ENCODE peak calls at places on chromosomes 12 and 14, in eight cellular contexts. Y is T-helper 1 cell; F is activated naive CD4-positive, alpha-beta T cell; Q is EH; W is MCF 10A; K is T-helper 2 cell; B is HL-60; H is activated CD4-positive, alpha-beta T cell treated with anti-CD3 and anti-CD28 coated beads, Interleukin-2, amount 50 U/mL, for 1 hour. T is an unnamed sample.

GRCh38 chr12:62684586-62685295 is 218.1 kb downstream of the MON2 start:
- DNase-seq in Y (no peak), F (no peak), Q (peak), W (no peak), K (no peak), B (no peak), H (no peak), T (no peak)

GRCh38 chr12:85089792-85090191 is 53.6 kb downstream of the LRRIQ1 start:
- DNase-seq in Y (no peak), F (no peak), Q (no peak), W (no peak), K (no peak), B (no peak), H (no peak), T (no peak)

GRCh38 chr12:62769076-62769619 is 165.8 kb downstream of the PPM1H start:
- DNase-seq in Y (no peak), F (no peak), Q (no peak), W (no peak), K (no peak), B (no peak), H (no peak), T (no peak)

GRCh38 chr12:116295327-116296263 is 18.1 kb upstream of the MED13L start:
- DNase-seq in Y (no peak), F (no peak), Q (peak), W (no peak), K (no peak), B (no peak), H (no peak), T (no peak)

GRCh38 chr12:66188584-66189475 is at the start of gene IRAK3:
- DNase-seq in Y (no peak), F (peak), Q (peak), W (no peak), K (peak), B (peak), H (peak), T (no peak)

GRCh38 chr12:58242803-58243628 is 301.6 kb downstream of the ATP23 start:
- DNase-seq in Y (no peak), F (no peak), Q (peak), W (no peak), K (no peak), B (no peak), H (no peak), T (no peak)

GRCh38 chr14:100839573-100840175 is 13.8 kb downstream of the MEG3 start:
- DNase-seq in Y (no peak), F (no peak), Q (no peak), W (no peak), K (no peak), B (no peak), H (no peak), T (no peak)

GRCh38 chr12:3303410-3304136 is 187.4 kb upstream of the PRMT8 start:
- DNase-seq in Y (no peak), F (no peak), Q (no peak), W (no peak), K (peak), B (no peak), H (no peak), T (no peak)

GRCh38 chr12:47383942-47384341 is 304.2 kb upstream of the AMIGO2 start:
- DNase-seq in Y (no peak), F (no peak), Q (peak), W (no peak), K (no peak), B (no peak), H (no peak), T (no peak)

GRCh38 chr12:50764861-50765324 is 992 bp downstream of the ATF1 start:
- DNase-seq in Y (peak), F (peak), Q (peak), W (peak), K (peak), B (peak), H (peak), T (no peak)

GRCh38 chr12:47748899-47749298 is 9.8 kb downstream of the RAPGEF3 start:
- DNase-seq in Y (no peak), F (no peak), Q (no peak), W (no peak), K (no peak), B (no peak), H (no peak), T (no peak)

GRCh38 chr12:48104531-48104930 is 1.3 kb downstream of the SENP1 start:
- DNase-seq in Y (no peak), F (no peak), Q (no peak), W (no peak), K (no peak), B (no peak), H (no peak), T (no peak)

GRCh38 chr12:87266305-87266704 is 762.9 kb downstream of the C12orf50 start:
- DNase-seq in Y (no peak), F (no peak), Q (no peak), W (no peak), K (no peak), B (no peak), H (no peak), T (no peak)

GRCh38 chr14:89406941-89407340 is 10.1 kb downstream of the FOXN3 start:
- DNase-seq in Y (no peak), F (no peak), Q (peak), W (no peak), K (no peak), B (no peak), H (no peak), T (no peak)

GRCh38 chr12:6923851-6924250 is 3.9 kb upstream of the ATN1 start:
- DNase-seq in Y (no peak), F (no peak), Q (no peak), W (no peak), K (no peak), B (no peak), H (no peak), T (no peak)

GRCh38 chr12:57261385-57261784 is 10.4 kb upstream of the STAC3 start:
- DNase-seq in Y (no peak), F (no peak), Q (no peak), W (no peak), K (no peak), B (no peak), H (no peak), T (no peak)

GRCh38 chr12:5066251-5066650 is 22.6 kb downstream of the KCNA5 start:
- DNase-seq in Y (no peak), F (no peak), Q (peak), W (no peak), K (no peak), B (no peak), H (no peak), T (no peak)

GRCh38 chr12:72236071-72236705 is 36.0 kb upstream of the TRHDE start:
- DNase-seq in Y (no peak), F (no peak), Q (peak), W (no peak), K (no peak), B (no peak), H (no peak), T (no peak)

GRCh38 chr12:4177257-4177656 is 96.3 kb upstream of the CCND2 start:
- DNase-seq in Y (no peak), F (no peak), Q (no peak), W (no peak), K (no peak), B (peak), H (no peak), T (no peak)

GRCh38 chr14:74018029-74018703 is 922 bp downstream of the ENTPD5 start:
- DNase-seq in Y (no peak), F (no peak), Q (peak), W (peak), K (peak), B (no peak), H (no peak), T (no peak)

GRCh38 chr12:54958048-54958658 is 26.4 kb downstream of the TESPA1 start:
- DNase-seq in Y (peak), F (no peak), Q (peak), W (peak), K (peak), B (peak), H (peak), T (peak)

GRCh38 chr12:49336645-49337584 is at the start of gene C1QL4:
- DNase-seq in Y (peak), F (peak), Q (peak), W (peak), K (peak), B (peak), H (peak), T (peak)

GRCh38 chr14:105465209-105466031 is 9.2 kb upstream of the CRIP2 start:
- DNase-seq in Y (no peak), F (no peak), Q (peak), W (no peak), K (no peak), B (no peak), H (no peak), T (no peak)

GRCh38 chr14:77276959-77277358 is 6.0 kb upstream of the NGB start:
- DNase-seq in Y (no peak), F (no peak), Q (no peak), W (no peak), K (no peak), B (no peak), H (no peak), T (no peak)

GRCh38 chr12:162467-163307 is 51.3 kb downstream of the SLC6A12 start:
- DNase-seq in Y (no peak), F (no peak), Q (no peak), W (no peak), K (peak), B (no peak), H (no peak), T (no peak)

GRCh38 chr14:103662029-103662428 is 33.0 kb downstream of the KLC1 start:
- DNase-seq in Y (no peak), F (no peak), Q (no peak), W (no peak), K (no peak), B (no peak), H (no peak), T (no peak)

GRCh38 chr12:84455598-84455997 is 457.0 kb downstream of the SLC6A15 start:
- DNase-seq in Y (no peak), F (no peak), Q (peak), W (no peak), K (no peak), B (no peak), H (no peak), T (no peak)

GRCh38 chr12:108381793-108382436 is 42.8 kb upstream of the CMKLR1 start:
- DNase-seq in Y (no peak), F (no peak), Q (peak), W (peak), K (no peak), B (no peak), H (no peak), T (no peak)

GRCh38 chr14:54002653-54003052 is 46.0 kb upstream of the BMP4 start:
- DNase-seq in Y (no peak), F (no peak), Q (peak), W (no peak), K (no peak), B (no peak), H (no peak), T (no peak)

GRCh38 chr14:39169541-39169900 is 612 bp downstream of the TRAPPC6B start:
- DNase-seq in Y (no peak), F (no peak), Q (peak), W (peak), K (no peak), B (peak), H (no peak), T (no peak)